ENCODE peak calls at places on chromosome 10, in four cellular contexts. W is body of pancreas, H is uterus, I is right lobe of liver. V is an unnamed sample.

GRCh38 chr10:75395171-75395954 is 6.2 kb downstream of the ZNF503 start:
- DNase-seq in H (peak; percentile 61), W (peak; percentile 74), I (peak; percentile 63), V (peak; percentile 54)

GRCh38 chr10:17660921-17661320 is 17.0 kb downstream of the STAM start:
- DNase-seq in I (no peak), W (no peak), H (no peak), V (no peak)

GRCh38 chr10:44261710-44262455 is 123.0 kb downstream of the CXCL12 start:
- DNase-seq in H (peak; percentile 66), W (no peak), I (no peak), V (no peak)

GRCh38 chr10:125479059-125479458 is 203.9 kb downstream of the TEX36 start:
- DNase-seq in W (no peak), I (no peak), H (no peak), V (no peak)

GRCh38 chr10:97228130-97228774 is 42.5 kb upstream of the SLIT1 start:
- DNase-seq in W (no peak), I (no peak), H (no peak), V (no peak)

GRCh38 chr10:5531558-5532230 is 6.9 kb downstream of the CALML3 start:
- DNase-seq in I (no peak), W (no peak), H (no peak), V (peak; percentile 1)

GRCh38 chr10:80158598-80159127 is 26.1 kb downstream of the PLAC9 start:
- DNase-seq in W (peak; percentile 67), H (peak; percentile 92), I (peak; percentile 57), V (peak; percentile 40)

GRCh38 chr10:102632394-102633062 is 11.8 kb upstream of the TRIM8 start:
- DNase-seq in W (no peak), I (no peak), H (no peak), V (no peak)

GRCh38 chr10:35347088-35347487 is 10.8 kb downstream of the CCNY start:
- DNase-seq in I (no peak), W (no peak), H (no peak), V (no peak)

GRCh38 chr10:85992324-85992723 is 374.3 kb downstream of the GRID1 start:
- DNase-seq in W (no peak), I (no peak), H (no peak), V (no peak)

DNA sequence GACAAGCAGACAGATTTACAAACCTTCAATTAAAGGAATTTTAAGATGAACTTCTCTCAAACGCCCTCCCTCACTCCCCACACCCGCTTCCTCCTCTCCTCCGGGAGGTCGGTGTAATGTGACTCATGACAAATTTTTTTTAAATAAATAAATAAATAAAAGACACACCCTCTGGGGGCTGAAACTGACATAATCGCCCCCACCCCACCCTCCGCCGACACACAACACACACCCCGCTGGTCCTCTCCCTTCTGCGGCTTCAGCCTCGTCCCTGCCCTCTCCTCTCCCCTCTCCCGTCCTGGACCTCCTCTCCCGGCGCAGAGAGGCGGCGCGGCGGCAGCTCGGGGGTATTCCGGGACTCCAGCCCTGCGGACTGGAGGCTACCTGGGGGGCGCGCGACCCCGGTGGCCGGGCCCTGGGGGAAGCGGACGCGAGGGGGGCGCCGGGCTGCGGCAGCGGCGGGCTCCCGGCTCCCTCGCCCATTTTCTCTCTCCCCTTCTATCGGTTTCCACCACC is 674 bp downstream of the ABI1 start:
- DNase-seq in W (peak; percentile 64), H (peak; percentile 63), I (peak; percentile 68), V (peak; percentile 63)
- TF ChIP-seq POLR2A in W (no peak), H (no peak), I (no peak), V (no peak)

GRCh38 chr10:133372507-133372906 is 647 bp downstream of the ECHS1 start:
- DNase-seq in I (peak; percentile 67), H (no peak), W (peak; percentile 39), V (peak; percentile 72)
- H3K4me3 ChIP-seq in I (peak overlapping the region; percentile 76), H (peak overlapping the region; percentile 90), W (peak overlapping the region; percentile 88), V (no peak overlapping the region)

GRCh38 chr10:87531908-87532622 is 27.4 kb downstream of the MINPP1 start:
- DNase-seq in H (peak; percentile 42), I (no peak), W (no peak), V (no peak)
- TF ChIP-seq POLR2A in H (no peak), I (no peak), W (no peak), V (no peak)

GRCh38 chr10:87656431-87657072 is 3.1 kb upstream of the PAPSS2 start:
- DNase-seq in W (peak; percentile 16), I (no peak), H (no peak), V (no peak)

GRCh38 chr10:87659571-87660483 is at the start of gene PAPSS2:
- DNase-seq in I (peak; percentile 73), W (peak; percentile 70), H (peak; percentile 43), V (peak; percentile 59)

GRCh38 chr10:87658858-87659555 is 671 bp upstream of the PAPSS2 start:
- DNase-seq in H (no peak), W (no peak), I (no peak), V (peak; percentile 45)

GRCh38 chr10:87657370-87657769 is 2.3 kb upstream of the PAPSS2 start:
- DNase-seq in W (peak; percentile 19), H (peak; percentile 58), I (peak; percentile 47), V (no peak)

DNA sequence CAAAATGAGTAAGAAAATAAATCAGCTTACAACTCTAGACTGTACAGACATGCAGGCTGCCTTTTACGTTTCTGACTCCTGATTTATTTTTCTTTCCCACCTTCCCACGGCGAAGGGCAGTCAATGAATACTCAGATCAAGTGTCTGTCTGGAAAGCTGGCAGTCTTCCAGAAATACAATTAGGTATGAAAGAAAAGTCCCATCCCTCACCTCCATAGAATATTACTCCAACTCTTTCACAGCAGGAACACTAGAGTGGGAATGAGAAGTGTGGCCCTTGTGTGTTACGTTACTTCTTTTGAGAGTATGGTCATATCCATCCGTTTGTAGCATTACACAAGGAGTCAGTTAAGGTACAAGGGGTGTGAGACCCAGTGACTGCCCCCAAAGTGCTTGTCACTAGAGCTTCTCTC is 1.3 kb upstream of the PAPSS2 start:
- DNase-seq in I (no peak), H (no peak), W (no peak), V (peak; percentile 15)
- H3K4me3 ChIP-seq in I (no peak overlapping the region), H (no peak overlapping the region), W (no peak overlapping the region), V (no peak overlapping the region)

GRCh38 chr10:21526184-21526951 is 886 bp upstream of the SKIDA1 start:
- DNase-seq in I (peak; percentile 79), H (peak; percentile 84), W (peak; percentile 75), V (peak; percentile 90)
- TF ChIP-seq POLR2A in I (peak; percentile 31), H (no peak), W (peak; percentile 62), V (peak; percentile 57)

GRCh38 chr10:77348711-77349110 is 288.9 kb downstream of the KCNMA1 start:
- DNase-seq in H (no peak), I (no peak), W (no peak), V (no peak)

GRCh38 chr10:77350134-77350533 is 287.5 kb downstream of the KCNMA1 start:
- DNase-seq in W (no peak), I (no peak), H (no peak), V (no peak)

GRCh38 chr10:77350711-77351119 is 286.9 kb downstream of the KCNMA1 start:
- DNase-seq in I (no peak), H (peak; percentile 81), W (peak; percentile 21), V (no peak)

GRCh38 chr10:77348082-77348481 is 289.5 kb downstream of the KCNMA1 start:
- DNase-seq in H (no peak), I (no peak), W (no peak), V (no peak)

DNA sequence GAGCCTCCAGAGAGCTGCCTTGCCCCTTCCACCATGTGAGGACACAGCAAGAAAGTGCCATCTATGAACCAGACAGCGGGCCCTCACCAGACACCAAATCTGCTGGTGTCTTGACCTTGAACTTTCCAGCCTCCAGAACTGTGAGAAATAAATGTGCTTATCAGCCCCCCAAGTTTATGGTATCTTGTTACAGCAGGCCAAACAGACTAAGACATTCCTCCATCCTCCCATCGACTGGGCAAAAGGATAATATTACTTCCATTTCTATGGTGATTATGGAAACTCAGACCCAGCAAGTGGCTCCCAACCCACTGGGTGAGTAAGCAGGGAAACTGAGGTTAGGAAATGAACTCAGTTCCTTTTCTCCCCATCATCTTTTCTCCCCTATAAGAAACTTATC is 288.4 kb downstream of the KCNMA1 start:
- DNase-seq in W (no peak), I (no peak), H (no peak), V (no peak)
- H3K4me3 ChIP-seq in W (no peak overlapping the region), I (no peak overlapping the region), H (no peak overlapping the region), V (no peak overlapping the region)

GRCh38 chr10:59906417-59907202 is at the start of gene CCDC6:
- DNase-seq in I (peak; percentile 95), H (peak; percentile 92), W (peak; percentile 95), V (peak; percentile 96)

GRCh38 chr10:59908808-59909143 is 2.4 kb upstream of the CCDC6 start:
- DNase-seq in W (no peak), I (no peak), H (no peak), V (no peak)

GRCh38 chr10:59905735-59906416 is 480 bp downstream of the CCDC6 start:
- DNase-seq in I (peak; percentile 34), W (no peak), H (no peak), V (peak; percentile 13)

GRCh38 chr10:59907537-59907917 is 1.2 kb upstream of the CCDC6 start:
- DNase-seq in W (no peak), H (no peak), I (no peak), V (no peak)

GRCh38 chr10:59907918-59908807 is 1.8 kb upstream of the CCDC6 start:
- DNase-seq in W (peak; percentile 83), H (peak; percentile 78), I (no peak), V (peak; percentile 81)
- TF ChIP-seq POLR2A in W (peak; percentile 91), H (peak; percentile 56), I (peak; percentile 39), V (no peak)

V was measured in thyroid gland.